ENCODE peak calls at places on chromosomes 1 and 21, in five cellular contexts. One of them, this sample, is unnamed.

GRCh38 chr21:34131586-34131985 is 58.2 kb downstream of the MRPS6 start:
- DNase-seq in Peyer's patch: no peak
- DNase-seq in A549: no peak
- DNase-seq in stomach: no peak
- DNase-seq in uterus: no peak
- DNase-seq in this sample: no peak

GRCh38 chr21:14995695-14996490 is 68.9 kb downstream of the NRIP1 start:
- DNase-seq in Peyer's patch: no peak
- DNase-seq in A549: no peak
- DNase-seq in stomach: no peak
- DNase-seq in uterus: no peak
- DNase-seq in this sample: no peak

GRCh38 chr1:230423936-230424335 is 2.2 kb downstream of the PGBD5 start:
- DNase-seq in Peyer's patch: no peak
- DNase-seq in A549: no peak
- DNase-seq in stomach: no peak
- DNase-seq in uterus: no peak
- DNase-seq in this sample: no peak

GRCh38 chr1:28936528-28936927 is 22.2 kb downstream of the EPB41 start:
- DNase-seq in Peyer's patch: no peak
- DNase-seq in A549: no peak
- DNase-seq in stomach: no peak
- DNase-seq in uterus: no peak
- DNase-seq in this sample: no peak

GRCh38 chr1:246308533-246309075 is 198.5 kb downstream of the SMYD3 start:
- DNase-seq in Peyer's patch: no peak
- DNase-seq in A549: no peak
- DNase-seq in stomach: no peak
- DNase-seq in uterus: no peak
- DNase-seq in this sample: no peak

GRCh38 chr1:200206340-200206739 is 178.8 kb downstream of the NR5A2 start:
- DNase-seq in Peyer's patch: no peak
- DNase-seq in A549: peak; percentile 43
- DNase-seq in stomach: no peak
- DNase-seq in uterus: no peak
- DNase-seq in this sample: no peak

GRCh38 chr1:109669246-109669948 is 1.5 kb downstream of the GSTM2 start:
- DNase-seq in Peyer's patch: peak; percentile 69
- DNase-seq in A549: no peak
- DNase-seq in stomach: no peak
- DNase-seq in uterus: no peak
- DNase-seq in this sample: no peak

GRCh38 chr1:168920456-168921094 is 185.9 kb upstream of the ATP1B1 start:
- DNase-seq in Peyer's patch: no peak
- DNase-seq in A549: peak; percentile 44
- DNase-seq in stomach: peak; percentile 37
- DNase-seq in uterus: peak; percentile 26
- DNase-seq in this sample: peak; percentile 46

GRCh38 chr1:199422206-199422605 is 605.3 kb upstream of the NR5A2 start:
- DNase-seq in Peyer's patch: no peak
- DNase-seq in A549: no peak
- DNase-seq in stomach: peak; percentile 28
- DNase-seq in uterus: no peak
- DNase-seq in this sample: no peak

GRCh38 chr1:112619518-112620458 is at the start of gene CAPZA1:
- DNase-seq in Peyer's patch: peak; percentile 97
- DNase-seq in A549: peak; percentile 76
- DNase-seq in stomach: peak; percentile 93
- DNase-seq in uterus: peak; percentile 91
- DNase-seq in this sample: peak; percentile 98
- TF ChIP-seq POLR2A in Peyer's patch: peak; percentile 80
- TF ChIP-seq POLR2A in A549: peak; percentile 67
- TF ChIP-seq POLR2A in stomach: peak; percentile 69
- TF ChIP-seq POLR2A in uterus: peak; percentile 75
- TF ChIP-seq POLR2A in this sample: no peak

DNA sequence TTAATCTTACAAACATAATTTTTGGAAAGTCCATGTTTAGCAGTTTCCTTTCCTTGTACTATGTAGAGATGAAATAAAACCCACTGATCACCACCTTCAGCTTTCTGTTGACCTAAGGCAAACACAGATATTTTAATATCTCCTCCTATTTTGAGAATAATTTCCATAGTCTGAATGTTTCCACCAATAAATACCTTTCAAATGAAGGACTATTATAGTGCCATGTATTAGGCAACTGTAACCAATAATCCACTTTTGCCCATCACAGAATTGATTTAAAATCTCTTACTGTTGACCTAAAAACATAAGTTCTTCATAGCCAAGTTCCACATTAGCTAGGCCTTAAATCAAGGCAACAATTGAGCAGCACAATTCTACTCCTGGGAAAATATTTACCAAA is 1.8 kb downstream of the CDC42BPA start:
- DNase-seq in Peyer's patch: no peak
- DNase-seq in A549: no peak
- DNase-seq in stomach: no peak
- DNase-seq in uterus: no peak
- DNase-seq in this sample: no peak
- H3K4me3 ChIP-seq in Peyer's patch: peak overlapping the region; percentile 70
- H3K4me3 ChIP-seq in A549: peak overlapping the region; percentile 84
- H3K4me3 ChIP-seq in stomach: peak overlapping the region; percentile 75
- H3K4me3 ChIP-seq in uterus: peak overlapping the region; percentile 64
- H3K4me3 ChIP-seq in this sample: no peak overlapping the region

GRCh38 chr1:183270541-183271141 is 84.6 kb downstream of the LAMC2 start:
- DNase-seq in Peyer's patch: peak; percentile 32
- DNase-seq in A549: no peak
- DNase-seq in stomach: no peak
- DNase-seq in uterus: no peak
- DNase-seq in this sample: peak; percentile 70

GRCh38 chr1:183273300-183273699 is 87.2 kb downstream of the LAMC2 start:
- DNase-seq in Peyer's patch: no peak
- DNase-seq in A549: no peak
- DNase-seq in stomach: no peak
- DNase-seq in uterus: no peak
- DNase-seq in this sample: no peak

GRCh38 chr1:183274836-183275235 is 88.8 kb downstream of the LAMC2 start:
- DNase-seq in Peyer's patch: peak; percentile 13
- DNase-seq in A549: no peak
- DNase-seq in stomach: no peak
- DNase-seq in uterus: no peak
- DNase-seq in this sample: no peak

GRCh38 chr1:183275322-183275721 is 89.3 kb downstream of the LAMC2 start:
- DNase-seq in Peyer's patch: peak; percentile 3
- DNase-seq in A549: no peak
- DNase-seq in stomach: peak; percentile 8
- DNase-seq in uterus: no peak
- DNase-seq in this sample: no peak

DNA sequence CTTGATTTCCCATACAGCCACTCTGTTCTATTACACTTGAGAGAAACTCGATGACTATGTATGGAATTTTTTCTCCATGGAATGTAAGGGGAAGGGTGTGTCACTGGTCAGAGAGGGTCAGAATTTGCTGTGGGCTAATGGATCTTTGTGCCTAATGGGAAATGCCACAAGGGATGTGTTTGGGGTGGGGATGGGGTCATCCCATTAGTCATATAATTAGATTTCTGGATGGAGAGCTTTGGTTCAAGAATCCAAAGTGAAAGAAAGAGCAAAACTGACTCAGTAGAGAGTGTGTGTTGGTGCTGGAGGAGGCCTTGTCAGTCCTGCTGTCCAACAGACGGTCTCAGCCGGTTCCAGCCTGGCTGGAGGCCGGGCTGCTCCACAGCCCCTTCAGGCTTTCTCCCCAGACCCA is 86.3 kb downstream of the LAMC2 start:
- DNase-seq in Peyer's patch: peak; percentile 41
- DNase-seq in A549: peak; percentile 40
- DNase-seq in stomach: no peak
- DNase-seq in uterus: no peak
- DNase-seq in this sample: no peak
- TF ChIP-seq POLR2A in Peyer's patch: no peak
- TF ChIP-seq POLR2A in A549: no peak
- TF ChIP-seq POLR2A in stomach: no peak
- TF ChIP-seq POLR2A in uterus: no peak
- TF ChIP-seq POLR2A in this sample: no peak

DNA sequence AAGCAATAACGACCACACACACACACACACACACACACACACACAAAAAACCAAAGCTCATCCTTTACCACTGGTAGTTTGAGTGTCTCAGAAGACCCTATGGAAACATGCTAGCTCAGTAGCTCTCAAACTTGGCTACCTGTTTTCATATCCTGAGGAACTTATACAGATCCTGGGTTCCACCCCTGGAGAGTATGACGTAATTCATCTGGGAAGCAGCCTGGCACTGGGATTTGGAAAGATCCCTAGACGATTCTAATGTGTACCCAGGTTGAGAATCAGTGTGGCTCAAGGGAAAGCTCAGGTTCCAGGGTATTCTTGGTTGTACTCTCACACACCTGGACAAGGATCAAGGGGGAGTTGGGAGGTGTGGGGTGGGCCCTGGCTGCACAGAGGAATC is 85.9 kb downstream of the SELENOF start:
- DNase-seq in Peyer's patch: no peak
- DNase-seq in A549: no peak
- DNase-seq in stomach: no peak
- DNase-seq in uterus: no peak
- DNase-seq in this sample: no peak
- H3K4me3 ChIP-seq in Peyer's patch: no peak overlapping the region
- H3K4me3 ChIP-seq in A549: no peak overlapping the region
- H3K4me3 ChIP-seq in stomach: no peak overlapping the region
- H3K4me3 ChIP-seq in uterus: no peak overlapping the region
- H3K4me3 ChIP-seq in this sample: no peak overlapping the region

GRCh38 chr1:34792868-34793727 is at the start of gene GJA4:
- DNase-seq in Peyer's patch: no peak
- DNase-seq in A549: no peak
- DNase-seq in stomach: no peak
- DNase-seq in uterus: no peak
- DNase-seq in this sample: peak; percentile 62
- TF ChIP-seq POLR2A in Peyer's patch: no peak
- TF ChIP-seq POLR2A in A549: no peak
- TF ChIP-seq POLR2A in stomach: no peak
- TF ChIP-seq POLR2A in uterus: peak; percentile 29
- TF ChIP-seq POLR2A in this sample: no peak

This sample was measured in lower leg skin.